ENCODE peak calls at places on chromosomes 16 and 17, in nine cellular contexts. R, S, V, Y, A, T, M, N and E are unnamed samples.

GRCh38 chr17:18129041-18129502 is 20.5 kb downstream of the MYO15A start:
- DNase-seq in R (peak; percentile 67), S (peak; percentile 44), V (peak; percentile 14), Y (no peak), A (no peak), T (peak; percentile 51), M (no peak), N (peak; percentile 72), E (no peak)

GRCh38 chr16:88306860-88307545 is 75.8 kb upstream of the ZNF469 start:
- DNase-seq in R (no peak), S (peak; percentile 99), V (no peak), Y (peak; percentile 57), A (no peak), T (peak; percentile 95), M (peak; percentile 64), N (no peak), E (no peak)

GRCh38 chr16:57315401-57315800 is 30.9 kb upstream of the PLLP start:
- DNase-seq in R (no peak), S (no peak), V (no peak), Y (no peak), A (no peak), T (no peak), M (no peak), N (no peak), E (no peak)

GRCh38 chr17:58329035-58329807 is 626 bp upstream of the TSPOAP1 start:
- DNase-seq in R (no peak), S (no peak), V (no peak), Y (no peak), A (peak; percentile 89), T (no peak), M (no peak), N (no peak), E (no peak)

GRCh38 chr17:57459286-57459915 is 203.1 kb downstream of the MSI2 start:
- DNase-seq in R (no peak), S (peak; percentile 91), V (no peak), Y (no peak), A (no peak), T (peak; percentile 60), M (no peak), N (peak; percentile 93), E (peak; percentile 73)

GRCh38 chr17:12743046-12743445 is 46.3 kb upstream of the ARHGAP44 start:
- DNase-seq in R (no peak), S (no peak), V (peak; percentile 43), Y (no peak), A (no peak), T (no peak), M (no peak), N (no peak), E (no peak)

GRCh38 chr17:43030137-43030767 is 5.2 kb downstream of the RND2 start:
- DNase-seq in R (no peak), S (no peak), V (no peak), Y (no peak), A (no peak), T (no peak), M (no peak), N (no peak), E (no peak)

GRCh38 chr17:28901866-28902818 is 737 bp downstream of the DHRS13 start:
- DNase-seq in R (no peak), S (peak; percentile 8), V (peak; percentile 53), Y (peak; percentile 62), A (peak; percentile 54), T (peak; percentile 81), M (peak; percentile 75), N (peak; percentile 40), E (no peak)

GRCh38 chr17:51046527-51047384 is 73.9 kb downstream of the SPAG9 start:
- DNase-seq in R (peak; percentile 90), S (peak; percentile 98), V (no peak), Y (peak; percentile 72), A (no peak), T (peak; percentile 88), M (peak; percentile 89), N (peak; percentile 26), E (no peak)

GRCh38 chr16:66746682-66747081 is 4.7 kb downstream of the DYNC1LI2 start:
- DNase-seq in R (no peak), S (peak; percentile 68), V (no peak), Y (no peak), A (peak; percentile 80), T (peak; percentile 30), M (no peak), N (no peak), E (no peak)

GRCh38 chr16:54648575-54648974 is 282.1 kb upstream of the IRX5 start:
- DNase-seq in R (no peak), S (peak; percentile 23), V (no peak), Y (no peak), A (no peak), T (no peak), M (no peak), N (no peak), E (no peak)

GRCh38 chr16:57341441-57342303 is 16.9 kb upstream of the CCL22 start:
- DNase-seq in R (no peak), S (peak; percentile 96), V (peak; percentile 61), Y (no peak), A (no peak), T (peak; percentile 94), M (peak; percentile 74), N (peak; percentile 58), E (no peak)

DNA sequence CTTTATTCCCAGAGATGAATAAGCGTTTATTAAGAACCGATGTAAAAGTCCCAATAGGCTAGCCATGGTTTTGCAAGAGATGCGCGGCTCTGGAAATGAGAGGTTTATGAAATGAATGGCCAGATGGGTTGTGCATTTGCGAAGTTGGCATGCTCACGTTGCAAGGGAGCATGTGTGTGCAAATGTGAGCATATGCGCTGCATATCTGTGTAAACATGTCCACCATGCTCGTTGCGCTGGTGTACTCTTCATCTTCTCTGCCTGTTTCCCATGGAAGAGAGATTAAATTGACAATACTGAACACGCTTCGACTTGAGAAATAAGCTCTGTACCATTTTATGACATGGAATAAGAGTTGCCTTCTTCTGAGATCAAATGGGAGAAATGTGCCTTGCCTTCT is 848.5 kb upstream of the RBFOX1 start:
- DNase-seq in R (no peak), S (no peak), V (no peak), Y (no peak), A (no peak), T (no peak), M (no peak), N (no peak), E (no peak)
- H3K27ac ChIP-seq in R (peak overlapping the region; percentile 69), S (no peak overlapping the region), V (no peak overlapping the region), Y (no peak overlapping the region), A (no peak overlapping the region), T (no peak overlapping the region), M (no peak overlapping the region), N (no peak overlapping the region), E (no peak overlapping the region)

DNA sequence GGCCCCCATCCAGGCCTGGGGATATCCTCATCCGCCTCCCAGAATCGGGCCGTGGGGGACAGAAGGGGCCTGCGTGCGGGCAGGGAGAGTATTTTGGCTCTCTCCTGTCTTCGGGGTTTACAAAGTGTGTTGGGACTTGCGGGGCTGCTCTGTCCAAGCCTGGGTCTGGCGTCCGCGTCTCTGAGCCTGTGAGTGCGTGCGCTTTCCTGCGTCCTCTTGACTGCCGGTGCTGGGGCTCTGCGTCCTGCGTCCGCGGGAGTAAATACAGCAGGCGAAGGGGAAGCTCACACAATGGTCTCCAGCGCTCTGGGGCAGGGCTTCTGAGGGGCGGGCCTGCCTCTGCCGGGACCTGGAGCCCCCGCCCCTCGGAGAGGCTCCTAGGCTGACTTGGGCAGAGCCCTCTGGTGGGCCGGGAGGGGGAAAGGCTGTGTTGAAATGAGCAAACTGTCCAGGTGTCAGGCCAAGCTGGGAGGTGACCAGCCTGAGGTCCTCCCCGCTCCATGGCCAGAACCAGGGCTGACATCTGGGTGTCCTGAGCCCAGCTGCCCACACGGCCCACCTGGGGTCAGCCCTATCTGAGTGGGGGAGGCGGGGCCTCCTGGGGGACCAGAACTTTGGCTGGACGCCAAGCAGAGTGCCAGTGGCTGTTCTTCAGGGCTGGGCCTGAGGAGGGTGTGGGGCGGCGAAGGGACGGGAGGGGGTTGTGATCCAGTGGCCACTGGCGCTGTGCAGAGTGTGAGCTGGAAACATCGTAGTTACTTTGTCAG is 233.6 kb downstream of the SEC14L1 start:
- DNase-seq in R (peak; percentile 74), S (peak; percentile 87), V (peak; percentile 46), Y (peak; percentile 81), A (no peak), T (peak; percentile 86), M (peak; percentile 94), N (no peak), E (no peak)
- H3K4me3 ChIP-seq in R (peak overlapping the region; percentile 74), S (peak overlapping the region; percentile 93), V (peak overlapping the region; percentile 67), Y (peak overlapping the region; percentile 73), A (no peak overlapping the region), T (peak overlapping the region; percentile 75), M (peak overlapping the region; percentile 89), N (no peak overlapping the region), E (peak overlapping the region; percentile 50)

DNA sequence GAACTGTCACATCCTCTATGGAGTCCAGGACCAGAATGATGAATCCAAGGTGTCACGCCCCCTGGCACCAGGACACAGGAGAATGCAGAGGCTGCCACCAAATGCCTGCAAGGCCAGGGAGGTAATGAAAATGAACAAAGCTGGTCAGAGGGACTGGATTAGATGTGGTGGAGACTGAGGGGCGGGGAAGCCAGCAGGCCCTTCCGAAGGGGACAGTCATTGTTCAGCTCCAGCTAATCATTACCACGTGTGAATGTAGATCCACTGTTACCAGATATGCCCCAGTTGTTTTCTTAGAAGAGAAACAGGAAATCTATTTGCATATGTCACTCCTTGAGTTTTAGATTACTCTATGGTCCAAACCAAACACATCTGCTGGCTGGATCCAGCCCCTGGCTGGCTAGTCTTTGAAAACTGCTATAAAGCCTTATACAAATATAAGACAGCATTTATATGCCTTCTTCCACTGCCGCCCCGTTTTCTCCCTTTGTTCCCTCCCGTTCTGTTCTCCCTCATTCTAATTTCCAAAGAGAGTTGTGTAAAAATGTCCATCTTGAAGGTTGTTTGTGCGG is 14.4 kb downstream of the CRYM start:
- DNase-seq in R (no peak), S (peak; percentile 16), V (peak; percentile 30), Y (no peak), A (no peak), T (peak; percentile 61), M (peak; percentile 43), N (peak; percentile 14), E (no peak)
- H3K27ac ChIP-seq in R (no peak overlapping the region), S (no peak overlapping the region), V (no peak overlapping the region), Y (no peak overlapping the region), A (no peak overlapping the region), T (peak overlapping the region; percentile 17), M (peak overlapping the region; percentile 87), N (peak overlapping the region; percentile 4), E (no peak overlapping the region)

GRCh38 chr16:79436885-79437284 is 163.7 kb downstream of the MAF start:
- DNase-seq in R (no peak), S (no peak), V (no peak), Y (no peak), A (no peak), T (no peak), M (no peak), N (no peak), E (no peak)

GRCh38 chr16:79434771-79435170 is 165.8 kb downstream of the MAF start:
- DNase-seq in R (no peak), S (no peak), V (no peak), Y (no peak), A (no peak), T (no peak), M (no peak), N (no peak), E (no peak)

GRCh38 chr16:79439866-79440265 is 160.7 kb downstream of the MAF start:
- DNase-seq in R (no peak), S (no peak), V (no peak), Y (no peak), A (no peak), T (no peak), M (no peak), N (no peak), E (no peak)

GRCh38 chr16:79434097-79434496 is 166.4 kb downstream of the MAF start:
- DNase-seq in R (no peak), S (no peak), V (no peak), Y (no peak), A (no peak), T (no peak), M (no peak), N (no peak), E (no peak)

GRCh38 chr16:79437764-79438728 is 162.5 kb downstream of the MAF start:
- DNase-seq in R (peak; percentile 72), S (peak; percentile 6), V (peak; percentile 77), Y (peak; percentile 56), A (no peak), T (no peak), M (peak; percentile 30), N (no peak), E (no peak)
- H3K4me3 ChIP-seq in R (peak overlapping the region; percentile 48), S (no peak overlapping the region), V (no peak overlapping the region), Y (no peak overlapping the region), A (no peak overlapping the region), T (no peak overlapping the region), M (no peak overlapping the region), N (no peak overlapping the region), E (no peak overlapping the region)